ENCODE peak calls at places on chromosomes 7 and 10, in five cellular contexts. One of them, this sample, is unnamed.

GRCh38 chr7:111074071-111074771 is 16.7 kb upstream of the LRRN3 start:
- DNase-seq in NCI-H510A: no peak
- DNase-seq in HEK293T: no peak
- DNase-seq in T-helper 9 cell: no peak
- DNase-seq in left ventricle myocardium inferior: no peak
- DNase-seq in this sample: no peak

GRCh38 chr10:90884414-90884813 is 12.6 kb downstream of the RPP30 start:
- DNase-seq in T-helper 9 cell: no peak
- DNase-seq in left ventricle myocardium inferior: no peak
- DNase-seq in NCI-H510A: no peak
- DNase-seq in HEK293T: no peak
- DNase-seq in this sample: no peak

GRCh38 chr10:100873081-100873824 is 39.5 kb upstream of the SLF2 start:
- DNase-seq in T-helper 9 cell: no peak
- DNase-seq in left ventricle myocardium inferior: no peak
- DNase-seq in NCI-H510A: no peak
- DNase-seq in HEK293T: no peak
- DNase-seq in this sample: no peak

GRCh38 chr10:101118031-101118430 is 13.1 kb upstream of the TLX1 start:
- DNase-seq in left ventricle myocardium inferior: no peak
- DNase-seq in HEK293T: no peak
- DNase-seq in T-helper 9 cell: no peak
- DNase-seq in NCI-H510A: no peak
- DNase-seq in this sample: no peak

GRCh38 chr10:29257106-29257783 is 31.6 kb upstream of the LYZL1 start:
- DNase-seq in left ventricle myocardium inferior: peak
- DNase-seq in NCI-H510A: no peak
- DNase-seq in T-helper 9 cell: no peak
- DNase-seq in HEK293T: no peak
- DNase-seq in this sample: peak

GRCh38 chr7:108094933-108095710 is 35.0 kb downstream of the LAMB4 start:
- DNase-seq in HEK293T: no peak
- DNase-seq in left ventricle myocardium inferior: no peak
- DNase-seq in T-helper 9 cell: no peak
- DNase-seq in NCI-H510A: no peak
- DNase-seq in this sample: peak

GRCh38 chr7:79822620-79823240 is 311.9 kb upstream of the GNAI1 start:
- DNase-seq in T-helper 9 cell: no peak
- DNase-seq in HEK293T: no peak
- DNase-seq in left ventricle myocardium inferior: no peak
- DNase-seq in NCI-H510A: no peak
- DNase-seq in this sample: no peak

GRCh38 chr10:16887565-16887964 is 70.3 kb upstream of the RSU1 start:
- DNase-seq in NCI-H510A: no peak
- DNase-seq in left ventricle myocardium inferior: no peak
- DNase-seq in HEK293T: no peak
- DNase-seq in T-helper 9 cell: no peak
- DNase-seq in this sample: no peak

GRCh38 chr7:24580283-24580946 is 7.2 kb downstream of the PALS2 start:
- DNase-seq in T-helper 9 cell: no peak
- DNase-seq in NCI-H510A: peak
- DNase-seq in left ventricle myocardium inferior: no peak
- DNase-seq in HEK293T: no peak
- DNase-seq in this sample: no peak

GRCh38 chr10:69334258-69335062 is 56.2 kb downstream of the HK1 start:
- DNase-seq in NCI-H510A: no peak
- DNase-seq in left ventricle myocardium inferior: no peak
- DNase-seq in HEK293T: no peak
- DNase-seq in T-helper 9 cell: no peak
- DNase-seq in this sample: no peak

GRCh38 chr10:7054915-7055314 is 355.9 kb downstream of the SFMBT2 start:
- DNase-seq in NCI-H510A: no peak
- DNase-seq in T-helper 9 cell: no peak
- DNase-seq in left ventricle myocardium inferior: no peak
- DNase-seq in HEK293T: peak
- DNase-seq in this sample: no peak

GRCh38 chr7:18974803-18975202 is 142.6 kb downstream of the TWIST1 start:
- DNase-seq in T-helper 9 cell: no peak
- DNase-seq in HEK293T: no peak
- DNase-seq in left ventricle myocardium inferior: no peak
- DNase-seq in NCI-H510A: no peak
- DNase-seq in this sample: no peak

GRCh38 chr7:17131060-17131345 is 167.4 kb upstream of the AHR start:
- DNase-seq in left ventricle myocardium inferior: no peak
- DNase-seq in HEK293T: no peak
- DNase-seq in NCI-H510A: no peak
- DNase-seq in T-helper 9 cell: no peak
- DNase-seq in this sample: no peak

GRCh38 chr7:126286317-126286716 is 966.4 kb downstream of the GRM8 start:
- DNase-seq in NCI-H510A: no peak
- DNase-seq in T-helper 9 cell: no peak
- DNase-seq in HEK293T: no peak
- DNase-seq in left ventricle myocardium inferior: no peak
- DNase-seq in this sample: no peak

GRCh38 chr10:28530751-28531150 is 2.2 kb upstream of the WAC start:
- DNase-seq in HEK293T: no peak
- DNase-seq in T-helper 9 cell: no peak
- DNase-seq in NCI-H510A: no peak
- DNase-seq in left ventricle myocardium inferior: no peak
- DNase-seq in this sample: no peak

GRCh38 chr7:128148676-128149075 is 92.4 kb upstream of the LEP start:
- DNase-seq in HEK293T: no peak
- DNase-seq in left ventricle myocardium inferior: no peak
- DNase-seq in NCI-H510A: no peak
- DNase-seq in T-helper 9 cell: no peak
- DNase-seq in this sample: no peak

GRCh38 chr7:55365680-55366460 is 733 bp downstream of the LANCL2 start:
- DNase-seq in left ventricle myocardium inferior: peak
- DNase-seq in NCI-H510A: peak
- DNase-seq in HEK293T: peak
- DNase-seq in T-helper 9 cell: peak
- DNase-seq in this sample: peak

GRCh38 chr10:133263674-133264073 is 13.0 kb downstream of the ADAM8 start:
- DNase-seq in HEK293T: no peak
- DNase-seq in NCI-H510A: no peak
- DNase-seq in left ventricle myocardium inferior: no peak
- DNase-seq in T-helper 9 cell: no peak
- DNase-seq in this sample: no peak

GRCh38 chr7:128591705-128592104 is 80.4 kb upstream of the GARIN1A start:
- DNase-seq in left ventricle myocardium inferior: no peak
- DNase-seq in HEK293T: no peak
- DNase-seq in NCI-H510A: no peak
- DNase-seq in T-helper 9 cell: no peak
- DNase-seq in this sample: no peak

GRCh38 chr10:79331709-79332108 is 15.6 kb upstream of the PPIF start:
- DNase-seq in HEK293T: no peak
- DNase-seq in left ventricle myocardium inferior: no peak
- DNase-seq in T-helper 9 cell: peak
- DNase-seq in NCI-H510A: no peak
- DNase-seq in this sample: no peak

This sample was measured in uterus.